ENCODE peak calls at places on chromosomes 1 and 21, in eight cellular contexts. O is neuronal stem cell; S is mammary epithelial cell; E is right cardiac atrium; B is fibroblast of lung; U is effector memory CD4-positive, alpha-beta T cell; M is psoas muscle; W is body of pancreas. G is an unnamed sample.

GRCh38 chr1:169321539-169321938 is 46.1 kb downstream of the NME7 start:
- DNase-seq in U (no peak), B (peak; percentile 84), W (no peak), S (peak; percentile 63), E (no peak), O (no peak), M (no peak), G (peak; percentile 20)

GRCh38 chr1:167510244-167510643 is 8.1 kb downstream of the CD247 start:
- DNase-seq in U (no peak), M (no peak), O (no peak), B (no peak), W (no peak), E (no peak), S (no peak), G (no peak)

GRCh38 chr1:116886532-116886931 is 23.2 kb upstream of the PTGFRN start:
- DNase-seq in U (no peak), O (no peak), E (no peak), B (no peak), S (peak; percentile 98), M (no peak), W (no peak), G (peak; percentile 98)

GRCh38 chr1:39943471-39944290 is 11.3 kb upstream of the MFSD2A start:
- DNase-seq in U (no peak), W (no peak), B (no peak), M (no peak), S (peak; percentile 88), E (no peak), O (no peak), G (peak; percentile 52)

GRCh38 chr1:92899780-92900179 is 61.5 kb downstream of the DIPK1A start:
- DNase-seq in W (no peak), O (no peak), M (no peak), E (no peak), U (no peak), B (no peak), S (no peak), G (no peak)

GRCh38 chr1:54312874-54313316 is 93.3 kb downstream of the SSBP3 start:
- DNase-seq in E (peak; percentile 82), O (no peak), W (no peak), B (peak; percentile 66), M (peak; percentile 59), S (peak; percentile 30), U (no peak), G (no peak)

GRCh38 chr1:41713557-41714327 is 205.0 kb downstream of the HIVEP3 start:
- DNase-seq in W (no peak), M (no peak), B (peak; percentile 86), S (peak; percentile 32), E (no peak), U (no peak), O (no peak), G (no peak)

GRCh38 chr1:63442141-63442475 is 74.7 kb downstream of the ALG6 start:
- DNase-seq in W (no peak), U (no peak), E (no peak), S (no peak), M (no peak), B (peak; percentile 9), O (no peak), G (no peak)

GRCh38 chr1:218351617-218352438 is 6.7 kb downstream of the TGFB2 start:
- DNase-seq in B (peak; percentile 79), O (no peak), M (no peak), W (no peak), E (peak; percentile 74), U (no peak), S (peak; percentile 21), G (no peak)

GRCh38 chr1:106773206-106773605 is 283.3 kb upstream of the PRMT6 start:
- DNase-seq in E (no peak), B (no peak), M (no peak), U (no peak), S (no peak), O (no peak), W (no peak), G (no peak)

GRCh38 chr1:74729741-74730478 is 2.9 kb downstream of the CRYZ start:
- DNase-seq in M (no peak), O (no peak), U (no peak), E (no peak), W (no peak), B (peak; percentile 43), S (peak; percentile 59), G (peak; percentile 34)

GRCh38 chr21:29753216-29753615 is 186.6 kb downstream of the GRIK1 start:
- DNase-seq in M (no peak), E (no peak), S (no peak), U (no peak), O (no peak), W (no peak), B (no peak), G (no peak)

GRCh38 chr1:45954401-45954847 is 151.0 kb downstream of the MAST2 start:
- DNase-seq in W (no peak), O (no peak), M (no peak), E (peak; percentile 56), S (peak; percentile 75), U (no peak), B (peak; percentile 58), G (peak; percentile 36)

GRCh38 chr1:36871146-36871971 is 163.0 kb downstream of the GRIK3 start:
- DNase-seq in W (no peak), E (no peak), S (no peak), U (no peak), B (no peak), M (no peak), O (no peak), G (no peak)

GRCh38 chr1:219304227-219305226 is 130.8 kb downstream of the LYPLAL1 start:
- DNase-seq in O (no peak), W (no peak), E (peak; percentile 71), S (peak; percentile 43), B (peak; percentile 44), M (peak; percentile 40), U (no peak), G (peak; percentile 37)

GRCh38 chr1:86137458-86137857 is 19.1 kb downstream of the COL24A1 start:
- DNase-seq in B (peak; percentile 90), M (no peak), E (no peak), W (no peak), O (no peak), U (no peak), S (peak; percentile 56), G (peak; percentile 26)

GRCh38 chr1:167435484-167435883 is 82.8 kb downstream of the CD247 start:
- DNase-seq in O (no peak), M (no peak), W (no peak), E (no peak), B (no peak), U (no peak), S (no peak), G (no peak)

GRCh38 chr1:190658907-190659306 is 181.2 kb upstream of the BRINP3 start:
- DNase-seq in W (no peak), E (no peak), S (no peak), U (no peak), B (peak; percentile 10), O (no peak), M (no peak), G (no peak)

GRCh38 chr1:198620198-198620597 is 18.6 kb upstream of the PTPRC start:
- DNase-seq in U (no peak), E (no peak), B (no peak), M (no peak), W (no peak), O (no peak), S (no peak), G (no peak)
- H3K27ac ChIP-seq in U (peak overlapping the region; percentile 77), E (no peak overlapping the region), B (no peak overlapping the region), M (no peak overlapping the region), W (no peak overlapping the region), O (no peak overlapping the region), S (no peak overlapping the region), G (no peak overlapping the region)

GRCh38 chr1:114207635-114208034 is 54.0 kb upstream of the SYT6 start:
- DNase-seq in B (no peak), U (no peak), O (no peak), M (no peak), W (no peak), S (no peak), E (no peak), G (no peak)

GRCh38 chr1:114203722-114204121 is 50.1 kb upstream of the SYT6 start:
- DNase-seq in O (no peak), W (no peak), S (no peak), E (no peak), M (no peak), B (no peak), U (no peak), G (no peak)

GRCh38 chr1:114208106-114208505 is 54.4 kb upstream of the SYT6 start:
- DNase-seq in E (no peak), U (no peak), O (no peak), B (no peak), S (no peak), M (no peak), W (no peak), G (no peak)

GRCh38 chr1:114208659-114209215 is 55.1 kb upstream of the SYT6 start:
- DNase-seq in S (peak; percentile 3), M (no peak), B (no peak), W (no peak), O (no peak), U (no peak), E (no peak), G (no peak)

DNA sequence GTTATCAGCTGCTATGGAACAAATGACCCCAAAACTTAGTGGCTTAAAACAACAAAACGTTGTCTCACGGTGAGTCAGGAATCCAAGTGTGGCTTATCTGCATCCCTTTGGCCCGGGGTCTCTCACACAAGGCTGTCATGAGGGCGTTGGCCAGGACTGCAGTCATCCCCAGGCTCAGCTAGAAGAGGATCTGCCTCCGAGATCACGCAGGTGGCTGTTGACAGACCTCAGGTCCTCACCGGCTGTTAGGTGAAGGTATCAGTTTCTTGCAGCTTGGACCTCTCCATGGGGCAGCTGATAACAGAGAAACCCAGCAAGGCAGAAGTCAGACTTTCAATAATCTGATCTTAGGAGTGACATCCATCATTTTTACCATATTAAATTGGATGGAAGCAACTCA is 52.7 kb upstream of the SYT6 start:
- DNase-seq in B (no peak), E (no peak), M (no peak), S (no peak), O (no peak), U (no peak), W (no peak), G (no peak)
- H3K27ac ChIP-seq in B (no peak overlapping the region), E (no peak overlapping the region), M (no peak overlapping the region), S (no peak overlapping the region), O (no peak overlapping the region), U (no peak overlapping the region), W (no peak overlapping the region), G (no peak overlapping the region)

DNA sequence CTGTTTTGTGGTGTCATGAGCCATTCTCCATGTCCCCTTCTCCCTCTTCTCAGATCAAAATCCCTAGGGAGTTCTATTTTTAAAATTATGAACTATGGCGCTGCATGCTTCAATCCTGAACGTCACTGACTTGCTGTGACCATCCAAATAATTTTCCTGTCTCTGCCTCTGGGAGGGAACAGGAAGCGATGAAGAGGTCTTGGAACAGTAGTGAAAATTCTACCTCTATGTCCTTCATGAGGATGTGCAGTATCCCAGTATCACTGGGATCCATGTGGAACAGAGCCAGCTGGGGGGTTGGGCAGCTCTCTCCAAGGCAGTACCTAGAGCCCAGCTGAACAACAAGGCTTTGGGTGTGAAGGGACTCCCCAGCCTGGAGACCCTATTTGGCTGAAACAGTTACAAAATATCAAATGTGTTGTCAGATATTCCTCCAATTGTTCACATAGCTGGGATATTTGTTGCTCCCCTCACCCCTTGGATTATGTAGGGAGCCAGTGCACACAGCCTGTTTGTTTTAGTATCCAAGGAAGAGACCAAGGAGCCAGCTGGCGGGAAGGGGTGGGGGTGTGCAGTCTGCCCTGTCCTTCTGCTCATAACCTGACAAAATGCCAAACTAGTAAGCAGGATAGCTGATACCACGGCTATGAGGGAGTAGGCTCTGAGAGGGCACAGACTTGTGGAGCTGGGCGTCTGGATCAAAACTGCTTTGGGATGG is 7.6 kb downstream of the DCLRE1B start:
- DNase-seq in B (peak; percentile 74), U (no peak), O (no peak), M (peak; percentile 26), E (peak; percentile 77), S (no peak), W (peak; percentile 37), G (no peak)
- H3K27ac ChIP-seq in B (peak overlapping the region; percentile 37), U (no peak overlapping the region), O (no peak overlapping the region), M (peak overlapping the region; percentile 73), E (peak overlapping the region; percentile 96), S (no peak overlapping the region), W (no peak overlapping the region), G (no peak overlapping the region)

GRCh38 chr1:59552001-59552400 is 255.1 kb downstream of the FGGY start:
- DNase-seq in O (no peak), U (no peak), B (no peak), W (no peak), E (peak; percentile 49), S (no peak), M (no peak), G (no peak)
- H3K27ac ChIP-seq in O (no peak overlapping the region), U (no peak overlapping the region), B (no peak overlapping the region), W (no peak overlapping the region), E (no peak overlapping the region), S (no peak overlapping the region), M (peak overlapping the region; percentile 0), G (no peak overlapping the region)